ENCODE peak calls at places on chromosomes 11 and 22, in five cellular contexts. M is AG08395, T is cardiac muscle cell, W is EL, O is Peyer's patch. Z is an unnamed sample.

GRCh38 chr11:46894961-46895360 is 23.4 kb downstream of the LRP4 start:
- DNase-seq in M (no peak), T (no peak), W (no peak), O (no peak), Z (no peak)

GRCh38 chr22:28243539-28243938 is 324.5 kb upstream of the PITPNB start:
- DNase-seq in M (no peak), T (no peak), W (peak), O (no peak), Z (no peak)

GRCh38 chr11:126991596-126991995 is 9.0 kb downstream of the KIRREL3 start:
- DNase-seq in M (peak), T (no peak), W (peak), O (no peak), Z (no peak)

GRCh38 chr11:58024601-58025091 is 965 bp downstream of the OR9Q1 start:
- DNase-seq in M (peak), T (peak), W (peak), O (peak), Z (peak)

GRCh38 chr11:112292785-112293407 is 32.2 kb upstream of the PLET1 start:
- DNase-seq in M (peak), T (no peak), W (peak), O (no peak), Z (peak)

GRCh38 chr11:27720277-27720830 is 20.1 kb upstream of the BDNF start:
- DNase-seq in M (peak), T (peak), W (peak), O (no peak), Z (peak)

GRCh38 chr22:41940853-41941765 is 5.8 kb downstream of the CENPM start:
- DNase-seq in M (peak), T (peak), W (peak), O (peak), Z (peak)

GRCh38 chr11:133787379-133788103 is 57.8 kb downstream of the SPATA19 start:
- DNase-seq in M (no peak), T (peak), W (no peak), O (no peak), Z (no peak)

GRCh38 chr22:17159504-17159951 is 451 bp upstream of the HDHD5 start:
- DNase-seq in M (peak), T (no peak), W (peak), O (peak), Z (peak)

GRCh38 chr11:13135385-13136271 is 126.5 kb downstream of the RASSF10 start:
- DNase-seq in M (no peak), T (peak), W (peak), O (no peak), Z (no peak)

GRCh38 chr11:28447226-28447625 is 339.0 kb downstream of the METTL15 start:
- DNase-seq in M (no peak), T (no peak), W (peak), O (no peak), Z (peak)

GRCh38 chr22:31895317-31896133 is 48.8 kb upstream of the YWHAH start:
- DNase-seq in M (no peak), T (no peak), W (no peak), O (no peak), Z (no peak)

GRCh38 chr11:128316541-128317206 is 270.7 kb downstream of the ETS1 start:
- DNase-seq in M (no peak), T (no peak), W (no peak), O (no peak), Z (no peak)

GRCh38 chr11:110818032-110818687 is 105.9 kb upstream of the ARHGAP20 start:
- DNase-seq in M (no peak), T (no peak), W (peak), O (no peak), Z (no peak)

GRCh38 chr22:29359469-29359868 is 28.9 kb downstream of the AP1B1 start:
- DNase-seq in M (peak), T (peak), W (peak), O (peak), Z (peak)

GRCh38 chr11:82270870-82271269 is 462.8 kb downstream of the FAM181B start:
- DNase-seq in M (no peak), T (no peak), W (no peak), O (no peak), Z (no peak)

GRCh38 chr22:49331223-49331815 is 496.4 kb downstream of the BRD1 start:
- DNase-seq in M (no peak), T (no peak), W (no peak), O (no peak), Z (no peak)

GRCh38 chr22:27809226-27809625 is 7.7 kb upstream of the MN1 start:
- DNase-seq in M (no peak), T (no peak), W (no peak), O (no peak), Z (no peak)

GRCh38 chr11:121422675-121423074 is 29.4 kb upstream of the SORL1 start:
- DNase-seq in M (no peak), T (no peak), W (no peak), O (no peak), Z (no peak)

GRCh38 chr11:134124660-134125451 is 56.0 kb downstream of the JAM3 start:
- DNase-seq in M (peak), T (peak), W (peak), O (peak), Z (peak)

GRCh38 chr22:36330655-36331305 is 57.0 kb downstream of the MYH9 start:
- DNase-seq in M (no peak), T (no peak), W (peak), O (no peak), Z (peak)

GRCh38 chr11:122202161-122202950 is 86.3 kb upstream of the BLID start:
- DNase-seq in M (peak), T (no peak), W (peak), O (no peak), Z (no peak)

GRCh38 chr11:62574363-62575057 is 819 bp upstream of the EEF1G start:
- DNase-seq in M (peak), T (no peak), W (peak), O (peak), Z (peak)

GRCh38 chr11:33622231-33622630 is 78.4 kb downstream of the C11orf91 start:
- DNase-seq in M (peak), T (no peak), W (peak), O (no peak), Z (peak)

GRCh38 chr11:705646-706438 is at the start of gene EPS8L2:
- DNase-seq in M (no peak), T (no peak), W (peak), O (peak), Z (no peak)

GRCh38 chr11:8352852-8353505 is 89.3 kb upstream of the LMO1 start:
- DNase-seq in M (no peak), T (no peak), W (no peak), O (no peak), Z (no peak)

GRCh38 chr11:75079546-75079945 is 17.1 kb downstream of the OR2AT4 start:
- DNase-seq in M (no peak), T (no peak), W (no peak), O (no peak), Z (no peak)

GRCh38 chr11:45900916-45901617 is 6.0 kb downstream of the FREY1 start:
- DNase-seq in M (no peak), T (no peak), W (no peak), O (no peak), Z (no peak)

GRCh38 chr11:124798991-124799383 is 1.2 kb downstream of the MSANTD2 start:
- DNase-seq in M (peak), T (peak), W (peak), O (no peak), Z (peak)

Z was measured in hepatic stellate cell.